ENCODE peak calls at places on chromosomes 13 and 19, in seven cellular contexts. One of them, this sample, is unnamed.

GRCh38 chr19:27657271-27658051 is 1555.5 kb downstream of the UQCRFS1 start:
- DNase-seq in HL-60: no peak
- DNase-seq in heart right ventricle: no peak
- DNase-seq in effector CD4-positive, alpha-beta T cell: no peak
- DNase-seq in activated T-helper 1 cell treated with anti-CD3 and anti-CD28 coated beads, Interleukin-12 subunit alpha, Interleukin-12 subunit beta, Interleukin-2, Interleukin-4 antibody, amounts not matched to agents 30 ng/mL and 10 ng/mL and 1 ng/mL, durations not matched to agents 14 hours and 24 hours and 36 hours: no peak
- DNase-seq in left ventricle myocardium inferior: no peak
- DNase-seq in NCI-H1694: no peak
- DNase-seq in this sample: no peak

GRCh38 chr13:31755803-31756212 is 16.5 kb downstream of the RXFP2 start:
- DNase-seq in HL-60: no peak
- DNase-seq in heart right ventricle: no peak
- DNase-seq in effector CD4-positive, alpha-beta T cell: no peak
- DNase-seq in activated T-helper 1 cell treated with anti-CD3 and anti-CD28 coated beads, Interleukin-12 subunit alpha, Interleukin-12 subunit beta, Interleukin-2, Interleukin-4 antibody, amounts not matched to agents 30 ng/mL and 10 ng/mL and 1 ng/mL, durations not matched to agents 14 hours and 24 hours and 36 hours: no peak
- DNase-seq in left ventricle myocardium inferior: no peak
- DNase-seq in NCI-H1694: no peak
- DNase-seq in this sample: no peak

GRCh38 chr13:43757266-43757665 is 29.5 kb downstream of the ENOX1 start:
- DNase-seq in HL-60: no peak
- DNase-seq in heart right ventricle: no peak
- DNase-seq in effector CD4-positive, alpha-beta T cell: no peak
- DNase-seq in activated T-helper 1 cell treated with anti-CD3 and anti-CD28 coated beads, Interleukin-12 subunit alpha, Interleukin-12 subunit beta, Interleukin-2, Interleukin-4 antibody, amounts not matched to agents 30 ng/mL and 10 ng/mL and 1 ng/mL, durations not matched to agents 14 hours and 24 hours and 36 hours: no peak
- DNase-seq in left ventricle myocardium inferior: no peak
- DNase-seq in NCI-H1694: no peak
- DNase-seq in this sample: no peak

GRCh38 chr19:30117636-30118145 is 175.7 kb downstream of the URI1 start:
- DNase-seq in HL-60: no peak
- DNase-seq in heart right ventricle: no peak
- DNase-seq in effector CD4-positive, alpha-beta T cell: no peak
- DNase-seq in activated T-helper 1 cell treated with anti-CD3 and anti-CD28 coated beads, Interleukin-12 subunit alpha, Interleukin-12 subunit beta, Interleukin-2, Interleukin-4 antibody, amounts not matched to agents 30 ng/mL and 10 ng/mL and 1 ng/mL, durations not matched to agents 14 hours and 24 hours and 36 hours: no peak
- DNase-seq in left ventricle myocardium inferior: no peak
- DNase-seq in NCI-H1694: no peak
- DNase-seq in this sample: no peak

GRCh38 chr13:21324793-21325192 is 134.3 kb downstream of the ZDHHC20 start:
- DNase-seq in HL-60: no peak
- DNase-seq in heart right ventricle: no peak
- DNase-seq in effector CD4-positive, alpha-beta T cell: no peak
- DNase-seq in activated T-helper 1 cell treated with anti-CD3 and anti-CD28 coated beads, Interleukin-12 subunit alpha, Interleukin-12 subunit beta, Interleukin-2, Interleukin-4 antibody, amounts not matched to agents 30 ng/mL and 10 ng/mL and 1 ng/mL, durations not matched to agents 14 hours and 24 hours and 36 hours: no peak
- DNase-seq in left ventricle myocardium inferior: no peak
- DNase-seq in NCI-H1694: no peak
- DNase-seq in this sample: no peak

GRCh38 chr13:114107686-114108081 is 24.7 kb downstream of the RASA3 start:
- DNase-seq in HL-60: no peak
- DNase-seq in heart right ventricle: peak
- DNase-seq in effector CD4-positive, alpha-beta T cell: no peak
- DNase-seq in activated T-helper 1 cell treated with anti-CD3 and anti-CD28 coated beads, Interleukin-12 subunit alpha, Interleukin-12 subunit beta, Interleukin-2, Interleukin-4 antibody, amounts not matched to agents 30 ng/mL and 10 ng/mL and 1 ng/mL, durations not matched to agents 14 hours and 24 hours and 36 hours: no peak
- DNase-seq in left ventricle myocardium inferior: peak
- DNase-seq in NCI-H1694: no peak
- DNase-seq in this sample: no peak

GRCh38 chr13:38758278-38758677 is 71.4 kb downstream of the FREM2 start:
- DNase-seq in HL-60: no peak
- DNase-seq in heart right ventricle: no peak
- DNase-seq in effector CD4-positive, alpha-beta T cell: no peak
- DNase-seq in activated T-helper 1 cell treated with anti-CD3 and anti-CD28 coated beads, Interleukin-12 subunit alpha, Interleukin-12 subunit beta, Interleukin-2, Interleukin-4 antibody, amounts not matched to agents 30 ng/mL and 10 ng/mL and 1 ng/mL, durations not matched to agents 14 hours and 24 hours and 36 hours: no peak
- DNase-seq in left ventricle myocardium inferior: no peak
- DNase-seq in NCI-H1694: no peak
- DNase-seq in this sample: no peak

GRCh38 chr13:79812070-79812850 is 331.3 kb downstream of the NDFIP2 start:
- DNase-seq in HL-60: no peak
- DNase-seq in heart right ventricle: no peak
- DNase-seq in effector CD4-positive, alpha-beta T cell: no peak
- DNase-seq in activated T-helper 1 cell treated with anti-CD3 and anti-CD28 coated beads, Interleukin-12 subunit alpha, Interleukin-12 subunit beta, Interleukin-2, Interleukin-4 antibody, amounts not matched to agents 30 ng/mL and 10 ng/mL and 1 ng/mL, durations not matched to agents 14 hours and 24 hours and 36 hours: no peak
- DNase-seq in left ventricle myocardium inferior: no peak
- DNase-seq in NCI-H1694: no peak
- DNase-seq in this sample: no peak

GRCh38 chr13:44759723-44760360 is 183.7 kb upstream of the TSC22D1 start:
- DNase-seq in HL-60: no peak
- DNase-seq in heart right ventricle: no peak
- DNase-seq in effector CD4-positive, alpha-beta T cell: no peak
- DNase-seq in activated T-helper 1 cell treated with anti-CD3 and anti-CD28 coated beads, Interleukin-12 subunit alpha, Interleukin-12 subunit beta, Interleukin-2, Interleukin-4 antibody, amounts not matched to agents 30 ng/mL and 10 ng/mL and 1 ng/mL, durations not matched to agents 14 hours and 24 hours and 36 hours: no peak
- DNase-seq in left ventricle myocardium inferior: peak
- DNase-seq in NCI-H1694: no peak
- DNase-seq in this sample: no peak

GRCh38 chr13:29210676-29211075 is 384.8 kb downstream of the SLC7A1 start:
- DNase-seq in HL-60: no peak
- DNase-seq in heart right ventricle: no peak
- DNase-seq in effector CD4-positive, alpha-beta T cell: no peak
- DNase-seq in activated T-helper 1 cell treated with anti-CD3 and anti-CD28 coated beads, Interleukin-12 subunit alpha, Interleukin-12 subunit beta, Interleukin-2, Interleukin-4 antibody, amounts not matched to agents 30 ng/mL and 10 ng/mL and 1 ng/mL, durations not matched to agents 14 hours and 24 hours and 36 hours: no peak
- DNase-seq in left ventricle myocardium inferior: no peak
- DNase-seq in NCI-H1694: no peak
- DNase-seq in this sample: no peak

GRCh38 chr13:112968380-112968909 is 569 bp upstream of the MCF2L start:
- DNase-seq in HL-60: no peak
- DNase-seq in heart right ventricle: peak
- DNase-seq in effector CD4-positive, alpha-beta T cell: peak
- DNase-seq in activated T-helper 1 cell treated with anti-CD3 and anti-CD28 coated beads, Interleukin-12 subunit alpha, Interleukin-12 subunit beta, Interleukin-2, Interleukin-4 antibody, amounts not matched to agents 30 ng/mL and 10 ng/mL and 1 ng/mL, durations not matched to agents 14 hours and 24 hours and 36 hours: no peak
- DNase-seq in left ventricle myocardium inferior: peak
- DNase-seq in NCI-H1694: no peak
- DNase-seq in this sample: peak

GRCh38 chr19:48560095-48560530 is 8.1 kb downstream of the SULT2B1 start:
- DNase-seq in HL-60: no peak
- DNase-seq in heart right ventricle: no peak
- DNase-seq in effector CD4-positive, alpha-beta T cell: no peak
- DNase-seq in activated T-helper 1 cell treated with anti-CD3 and anti-CD28 coated beads, Interleukin-12 subunit alpha, Interleukin-12 subunit beta, Interleukin-2, Interleukin-4 antibody, amounts not matched to agents 30 ng/mL and 10 ng/mL and 1 ng/mL, durations not matched to agents 14 hours and 24 hours and 36 hours: no peak
- DNase-seq in left ventricle myocardium inferior: no peak
- DNase-seq in NCI-H1694: no peak
- DNase-seq in this sample: no peak

GRCh38 chr13:26946675-26947342 is 186.2 kb upstream of the GPR12 start:
- DNase-seq in HL-60: peak
- DNase-seq in heart right ventricle: no peak
- DNase-seq in effector CD4-positive, alpha-beta T cell: no peak
- DNase-seq in activated T-helper 1 cell treated with anti-CD3 and anti-CD28 coated beads, Interleukin-12 subunit alpha, Interleukin-12 subunit beta, Interleukin-2, Interleukin-4 antibody, amounts not matched to agents 30 ng/mL and 10 ng/mL and 1 ng/mL, durations not matched to agents 14 hours and 24 hours and 36 hours: no peak
- DNase-seq in left ventricle myocardium inferior: no peak
- DNase-seq in NCI-H1694: peak
- DNase-seq in this sample: peak

GRCh38 chr13:97474581-97474980 is 40.6 kb downstream of the RAP2A start:
- DNase-seq in HL-60: no peak
- DNase-seq in heart right ventricle: no peak
- DNase-seq in effector CD4-positive, alpha-beta T cell: no peak
- DNase-seq in activated T-helper 1 cell treated with anti-CD3 and anti-CD28 coated beads, Interleukin-12 subunit alpha, Interleukin-12 subunit beta, Interleukin-2, Interleukin-4 antibody, amounts not matched to agents 30 ng/mL and 10 ng/mL and 1 ng/mL, durations not matched to agents 14 hours and 24 hours and 36 hours: no peak
- DNase-seq in left ventricle myocardium inferior: no peak
- DNase-seq in NCI-H1694: no peak
- DNase-seq in this sample: no peak

GRCh38 chr19:46878613-46879375 is 18.0 kb downstream of the ARHGAP35 start:
- DNase-seq in HL-60: no peak
- DNase-seq in heart right ventricle: no peak
- DNase-seq in effector CD4-positive, alpha-beta T cell: no peak
- DNase-seq in activated T-helper 1 cell treated with anti-CD3 and anti-CD28 coated beads, Interleukin-12 subunit alpha, Interleukin-12 subunit beta, Interleukin-2, Interleukin-4 antibody, amounts not matched to agents 30 ng/mL and 10 ng/mL and 1 ng/mL, durations not matched to agents 14 hours and 24 hours and 36 hours: no peak
- DNase-seq in left ventricle myocardium inferior: no peak
- DNase-seq in NCI-H1694: no peak
- DNase-seq in this sample: no peak

GRCh38 chr19:21748088-21748487 is 19.3 kb downstream of the ZNF100 start:
- DNase-seq in HL-60: no peak
- DNase-seq in heart right ventricle: no peak
- DNase-seq in effector CD4-positive, alpha-beta T cell: no peak
- DNase-seq in activated T-helper 1 cell treated with anti-CD3 and anti-CD28 coated beads, Interleukin-12 subunit alpha, Interleukin-12 subunit beta, Interleukin-2, Interleukin-4 antibody, amounts not matched to agents 30 ng/mL and 10 ng/mL and 1 ng/mL, durations not matched to agents 14 hours and 24 hours and 36 hours: no peak
- DNase-seq in left ventricle myocardium inferior: no peak
- DNase-seq in NCI-H1694: no peak
- DNase-seq in this sample: no peak

GRCh38 chr13:57582032-57582431 is 49.5 kb upstream of the PCDH17 start:
- DNase-seq in HL-60: no peak
- DNase-seq in heart right ventricle: no peak
- DNase-seq in effector CD4-positive, alpha-beta T cell: no peak
- DNase-seq in activated T-helper 1 cell treated with anti-CD3 and anti-CD28 coated beads, Interleukin-12 subunit alpha, Interleukin-12 subunit beta, Interleukin-2, Interleukin-4 antibody, amounts not matched to agents 30 ng/mL and 10 ng/mL and 1 ng/mL, durations not matched to agents 14 hours and 24 hours and 36 hours: no peak
- DNase-seq in left ventricle myocardium inferior: no peak
- DNase-seq in NCI-H1694: no peak
- DNase-seq in this sample: no peak

This sample was measured in NCI-H524.